ENCODE peak calls at places on chromosomes 11 and 22, in six cellular contexts. D is IMR-90, F is adrenal gland, E is HCT116, I is mammary epithelial cell, B is choroid plexus epithelial cell. K is an unnamed sample.

GRCh38 chr11:67033661-67034166 is 10.8 kb downstream of the SYT12 start:
- DNase-seq in F (peak), E (no peak), I (peak), B (peak), D (peak), K (peak)

GRCh38 chr11:64285885-64286800 is 495 bp downstream of the GPR137 start:
- DNase-seq in B (no peak), E (no peak), I (no peak), D (no peak), F (peak), K (no peak)

GRCh38 chr11:94130589-94131362 is 2.1 kb downstream of the PANX1 start:
- DNase-seq in D (peak), B (peak), I (peak), E (no peak), F (no peak), K (peak)

GRCh38 chr11:17414317-17414737 is 25.9 kb upstream of the KCNJ11 start:
- DNase-seq in B (no peak), E (no peak), F (no peak), D (no peak), I (no peak), K (no peak)

GRCh38 chr11:122486793-122487495 is 168.6 kb upstream of the UBASH3B start:
- DNase-seq in D (peak), F (no peak), E (peak), B (no peak), I (peak), K (no peak)

GRCh38 chr22:39725351-39726035 is 154.9 kb downstream of the CACNA1I start:
- DNase-seq in I (no peak), E (no peak), F (no peak), B (no peak), D (no peak), K (no peak)

GRCh38 chr11:9784602-9785315 is 120.9 kb downstream of the SWAP70 start:
- DNase-seq in B (no peak), F (no peak), I (no peak), D (no peak), E (no peak), K (no peak)

GRCh38 chr11:10918698-10919097 is 60.8 kb upstream of the ZBED5 start:
- DNase-seq in B (no peak), F (no peak), D (no peak), I (peak), E (no peak), K (peak)

GRCh38 chr11:56103210-56103737 is at the start of gene OR8H2:
- DNase-seq in F (no peak), D (no peak), I (no peak), B (no peak), E (no peak), K (no peak)

GRCh38 chr11:60810583-60810982 is 25.4 kb downstream of the MS4A10 start:
- DNase-seq in F (no peak), I (no peak), B (no peak), E (no peak), D (no peak), K (no peak)

GRCh38 chr11:10641314-10642206 is 52.0 kb downstream of the IRAG1 start:
- DNase-seq in B (no peak), F (no peak), D (no peak), I (no peak), E (no peak), K (no peak)

GRCh38 chr11:19347911-19348310 is 107.2 kb upstream of the E2F8 start:
- DNase-seq in F (no peak), D (no peak), I (no peak), B (no peak), E (no peak), K (no peak)

GRCh38 chr11:2776351-2777061 is 76.7 kb upstream of the KCNQ1OT1 start:
- DNase-seq in I (no peak), D (no peak), F (peak), B (no peak), E (no peak), K (no peak)

GRCh38 chr11:110185599-110185998 is 92.4 kb downstream of the ZC3H12C start:
- DNase-seq in E (no peak), D (no peak), F (no peak), B (no peak), I (no peak), K (no peak)

GRCh38 chr11:109109916-109110315 is 312.1 kb upstream of the C11orf87 start:
- DNase-seq in F (no peak), B (no peak), I (no peak), D (no peak), E (no peak), K (no peak)

GRCh38 chr22:43471186-43471585 is 59.4 kb downstream of the MPPED1 start:
- DNase-seq in D (no peak), E (no peak), F (no peak), I (no peak), B (no peak), K (no peak)

GRCh38 chr22:17597217-17597616 is 31.3 kb downstream of the ATP6V1E1 start:
- DNase-seq in D (peak), E (no peak), B (peak), I (no peak), F (no peak), K (no peak)

GRCh38 chr22:37187891-37188761 is at the start of gene C1QTNF6:
- DNase-seq in D (peak), E (no peak), F (peak), B (no peak), I (peak), K (peak)

GRCh38 chr22:36332623-36333331 is 55.0 kb downstream of the MYH9 start:
- DNase-seq in B (peak), E (no peak), F (no peak), D (peak), I (peak), K (peak)

GRCh38 chr11:111162306-111162705 is 83.2 kb upstream of the POU2AF2 start:
- DNase-seq in D (peak), F (no peak), I (peak), E (no peak), B (peak), K (peak)

GRCh38 chr22:31344369-31345330 is 1.5 kb downstream of the PATZ1 start:
- DNase-seq in E (no peak), I (no peak), D (peak), B (peak), F (peak), K (no peak)

GRCh38 chr11:65851083-65851579 is 6.8 kb downstream of the CFL1 start:
- DNase-seq in I (no peak), D (no peak), F (no peak), E (no peak), B (peak), K (no peak)

GRCh38 chr11:108766596-108767173 is 101.8 kb downstream of the DDX10 start:
- DNase-seq in B (peak), F (no peak), D (no peak), I (no peak), E (no peak), K (peak)

GRCh38 chr11:3152471-3153110 is 12.5 kb downstream of the OSBPL5 start:
- DNase-seq in I (no peak), F (no peak), B (peak), E (no peak), D (peak), K (no peak)

GRCh38 chr11:118056806-118057205 is 20.1 kb upstream of the TMPRSS4 start:
- DNase-seq in F (no peak), I (no peak), E (no peak), B (no peak), D (no peak), K (no peak)

GRCh38 chr22:29081499-29082236 is 8.8 kb downstream of the KREMEN1 start:
- DNase-seq in D (no peak), B (no peak), F (peak), E (no peak), I (no peak), K (no peak)

GRCh38 chr11:35038211-35038930 is 100.6 kb upstream of the CD44 start:
- DNase-seq in B (peak), I (no peak), E (no peak), D (no peak), F (no peak), K (no peak)

GRCh38 chr11:19673924-19674390 is 38.7 kb upstream of the NAV2 start:
- DNase-seq in E (no peak), B (no peak), I (no peak), F (peak), D (no peak), K (no peak)

GRCh38 chr11:64606796-64607380 is 15.9 kb downstream of the SLC22A12 start:
- DNase-seq in D (no peak), I (no peak), B (no peak), F (no peak), E (no peak), K (no peak)

GRCh38 chr22:50672471-50673230 is at the start of gene SHANK3:
- DNase-seq in F (peak), E (no peak), I (no peak), D (no peak), B (no peak), K (no peak)
- H3K4me3 ChIP-seq in F (no peak), E (no peak), I (peak), D (peak), B (no peak), K (peak)

DNA sequence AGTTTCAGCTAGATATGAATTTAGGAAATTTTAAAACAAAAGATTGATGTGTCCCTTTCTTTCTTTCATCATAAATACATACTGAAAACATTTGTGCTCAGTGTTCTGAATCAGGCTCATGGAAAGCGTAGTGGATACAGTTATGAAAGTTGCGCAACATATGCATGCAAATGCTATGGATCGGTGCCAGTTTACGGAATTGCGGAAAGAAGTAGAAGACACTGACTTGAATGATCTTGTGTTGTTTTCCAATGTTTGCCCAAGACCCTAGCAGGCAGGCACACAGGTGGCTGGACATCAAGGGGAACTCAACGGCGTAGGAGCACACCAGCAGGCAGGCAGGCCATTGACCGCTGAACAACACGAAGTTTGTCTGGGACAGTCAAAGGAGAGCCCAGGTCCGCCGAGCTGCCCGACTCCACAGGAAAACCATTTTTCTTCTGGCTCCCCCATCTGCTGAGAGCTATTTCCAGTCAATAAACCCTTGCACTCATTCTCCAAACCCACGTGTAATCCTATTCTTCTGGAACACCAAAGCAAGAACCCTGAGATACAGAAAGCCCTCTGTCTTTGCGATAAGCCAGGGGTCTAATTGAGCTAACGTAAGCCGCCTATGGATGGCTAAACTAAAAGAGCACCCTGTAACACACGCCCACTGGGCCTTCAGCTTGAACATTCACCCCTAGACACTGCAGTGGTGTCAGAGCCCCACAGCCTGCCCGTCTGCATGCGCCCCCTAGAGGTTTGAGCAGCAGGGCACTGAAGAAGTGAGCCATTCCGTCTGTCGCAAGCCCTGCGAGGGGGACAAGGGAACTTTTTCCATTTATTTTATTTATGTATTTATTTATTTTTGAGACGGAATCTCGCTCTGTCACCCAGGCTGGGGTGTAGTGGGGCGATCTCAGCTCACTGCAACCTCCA is 7.4 kb upstream of the BIRC3 start:
- DNase-seq in I (no peak), D (no peak), E (no peak), F (no peak), B (no peak), K (no peak)
- TF ChIP-seq CTCF in I (no peak), D (no peak), E (peak), F (no peak), B (no peak), K (no peak)

GRCh38 chr22:45286854-45287551 is 2.3 kb downstream of the UPK3A start:
- DNase-seq in E (no peak), F (no peak), I (no peak), B (no peak), D (no peak), K (no peak)

GRCh38 chr22:45284705-45285305 is at the start of gene UPK3A:
- DNase-seq in I (peak), D (no peak), F (peak), E (peak), B (no peak), K (no peak)

GRCh38 chr22:45290410-45290936 is 5.7 kb downstream of the UPK3A start:
- DNase-seq in B (peak), D (peak), E (peak), I (peak), F (peak), K (peak)

GRCh38 chr22:45280995-45281394 is 3.8 kb upstream of the UPK3A start:
- DNase-seq in E (no peak), I (no peak), D (no peak), B (no peak), F (no peak), K (no peak)

GRCh38 chr22:45285431-45286058 is 796 bp downstream of the UPK3A start:
- DNase-seq in F (no peak), I (no peak), D (no peak), E (no peak), B (no peak), K (no peak)
- H3K4me3 ChIP-seq in F (no peak), I (no peak), D (no peak), E (no peak), B (no peak), K (no peak)

GRCh38 chr11:120238968-120239620 is 846 bp upstream of the POU2F3 start:
- DNase-seq in F (no peak), B (no peak), D (no peak), I (no peak), E (no peak), K (no peak)

GRCh38 chr11:120240866-120241265 is 926 bp downstream of the POU2F3 start:
- DNase-seq in E (no peak), B (no peak), I (no peak), D (no peak), F (no peak), K (no peak)

GRCh38 chr11:120243221-120243620 is 3.3 kb downstream of the POU2F3 start:
- DNase-seq in F (no peak), D (no peak), E (no peak), I (no peak), B (no peak), K (no peak)

GRCh38 chr11:120241277-120241676 is 1.3 kb downstream of the POU2F3 start:
- DNase-seq in B (no peak), D (no peak), I (no peak), F (no peak), E (no peak), K (no peak)

GRCh38 chr11:120239713-120240640 is at the start of gene POU2F3:
- DNase-seq in F (no peak), E (no peak), D (no peak), I (no peak), B (no peak), K (no peak)
- TF ChIP-seq CTCF in F (no peak), E (peak), D (no peak), I (peak), B (peak), K (peak)

DNA sequence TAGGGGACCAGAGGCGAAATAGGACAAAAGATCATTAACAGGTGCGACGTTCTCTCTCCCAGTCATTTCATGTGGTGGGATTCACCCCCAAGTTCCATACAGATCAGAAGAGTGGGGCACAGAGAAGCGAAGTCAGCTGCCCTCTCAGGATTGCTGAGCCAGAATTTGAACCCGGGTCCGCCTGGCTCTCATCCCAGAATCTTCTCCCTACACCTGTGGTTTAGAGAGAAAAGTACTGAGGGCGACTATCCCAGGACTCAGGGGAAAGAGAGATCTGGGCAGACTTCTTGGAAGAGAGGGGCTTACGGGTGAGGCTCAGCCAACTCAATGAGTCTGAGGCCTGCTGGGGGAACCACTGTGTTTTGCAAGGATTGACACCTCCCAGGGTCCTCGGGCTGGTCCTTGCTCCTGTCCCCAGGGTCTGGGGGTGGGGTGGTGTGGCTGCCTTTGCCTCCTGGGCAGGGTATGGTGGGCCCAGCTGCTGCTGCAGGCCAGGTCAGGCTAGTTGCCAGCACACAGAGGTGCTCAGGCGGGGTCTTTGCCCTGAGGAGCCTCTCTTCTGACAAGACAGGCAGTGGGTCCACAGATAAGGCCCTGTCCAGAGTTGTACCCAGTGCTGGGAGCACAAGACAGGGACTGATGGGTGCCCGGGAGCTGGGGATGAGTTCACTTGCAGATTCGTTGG is 1.1 kb downstream of the CAPN5 start:
- DNase-seq in I (no peak), B (no peak), F (peak), E (no peak), D (no peak), K (no peak)
- H3K4me3 ChIP-seq in I (no peak), B (peak), F (no peak), E (no peak), D (peak), K (no peak)

K was measured in bronchial epithelial cell.